ENCODE peak calls at places on chromosomes 16 and 17, in eight cellular contexts. One of them, this sample, is unnamed.

GRCh38 chr17:80950466-80951120 is 41.0 kb upstream of the CHMP6 start:
- DNase-seq in HuH-7.5: no peak
- DNase-seq in GM10248: no peak
- DNase-seq in activated CD8-positive, alpha-beta memory T cell treated with anti-CD3 and anti-CD28 coated beads for 1 hour: no peak
- DNase-seq in HTR-8/SVneo: no peak
- DNase-seq in activated gamma-delta T cell treated with Interleukin-2 at 50 U/mL for 16 hours: no peak
- DNase-seq in SK-MEL-5: no peak
- DNase-seq in choroid plexus epithelial cell: no peak
- DNase-seq in this sample: no peak

GRCh38 chr17:55872374-55872773 is 121.5 kb downstream of the PCTP start:
- DNase-seq in activated gamma-delta T cell treated with Interleukin-2 at 50 U/mL for 16 hours: no peak
- DNase-seq in choroid plexus epithelial cell: no peak
- DNase-seq in SK-MEL-5: no peak
- DNase-seq in HuH-7.5: no peak
- DNase-seq in GM10248: no peak
- DNase-seq in HTR-8/SVneo: no peak
- DNase-seq in activated CD8-positive, alpha-beta memory T cell treated with anti-CD3 and anti-CD28 coated beads for 1 hour: no peak
- DNase-seq in this sample: no peak

GRCh38 chr16:27303256-27304100 is 10.3 kb upstream of the IL4R start:
- DNase-seq in activated CD8-positive, alpha-beta memory T cell treated with anti-CD3 and anti-CD28 coated beads for 1 hour: no peak
- DNase-seq in HTR-8/SVneo: no peak
- DNase-seq in choroid plexus epithelial cell: no peak
- DNase-seq in GM10248: no peak
- DNase-seq in activated gamma-delta T cell treated with Interleukin-2 at 50 U/mL for 16 hours: no peak
- DNase-seq in HuH-7.5: no peak
- DNase-seq in SK-MEL-5: peak
- DNase-seq in this sample: no peak

GRCh38 chr16:3020604-3021448 is 658 bp downstream of the TNFRSF12A start:
- DNase-seq in HuH-7.5: peak
- DNase-seq in activated CD8-positive, alpha-beta memory T cell treated with anti-CD3 and anti-CD28 coated beads for 1 hour: peak
- DNase-seq in SK-MEL-5: peak
- DNase-seq in activated gamma-delta T cell treated with Interleukin-2 at 50 U/mL for 16 hours: peak
- DNase-seq in choroid plexus epithelial cell: peak
- DNase-seq in GM10248: no peak
- DNase-seq in HTR-8/SVneo: peak
- DNase-seq in this sample: no peak

GRCh38 chr16:88479795-88480760 is 27.0 kb downstream of the ZFPM1 start:
- DNase-seq in GM10248: peak
- DNase-seq in SK-MEL-5: no peak
- DNase-seq in HTR-8/SVneo: no peak
- DNase-seq in activated CD8-positive, alpha-beta memory T cell treated with anti-CD3 and anti-CD28 coated beads for 1 hour: no peak
- DNase-seq in choroid plexus epithelial cell: no peak
- DNase-seq in activated gamma-delta T cell treated with Interleukin-2 at 50 U/mL for 16 hours: peak
- DNase-seq in HuH-7.5: no peak
- DNase-seq in this sample: no peak

GRCh38 chr16:82281544-82281943 is 111.5 kb upstream of the MPHOSPH6 start:
- DNase-seq in activated gamma-delta T cell treated with Interleukin-2 at 50 U/mL for 16 hours: no peak
- DNase-seq in HuH-7.5: no peak
- DNase-seq in SK-MEL-5: no peak
- DNase-seq in GM10248: no peak
- DNase-seq in activated CD8-positive, alpha-beta memory T cell treated with anti-CD3 and anti-CD28 coated beads for 1 hour: no peak
- DNase-seq in choroid plexus epithelial cell: no peak
- DNase-seq in HTR-8/SVneo: no peak
- DNase-seq in this sample: no peak

GRCh38 chr16:72256398-72257048 is 84.6 kb upstream of the PMFBP1 start:
- DNase-seq in HTR-8/SVneo: peak
- DNase-seq in SK-MEL-5: no peak
- DNase-seq in choroid plexus epithelial cell: peak
- DNase-seq in GM10248: no peak
- DNase-seq in HuH-7.5: no peak
- DNase-seq in activated CD8-positive, alpha-beta memory T cell treated with anti-CD3 and anti-CD28 coated beads for 1 hour: no peak
- DNase-seq in activated gamma-delta T cell treated with Interleukin-2 at 50 U/mL for 16 hours: no peak
- DNase-seq in this sample: no peak

GRCh38 chr17:78933025-78933958 is 8.1 kb upstream of the TIMP2 start:
- DNase-seq in GM10248: peak
- DNase-seq in activated gamma-delta T cell treated with Interleukin-2 at 50 U/mL for 16 hours: peak
- DNase-seq in activated CD8-positive, alpha-beta memory T cell treated with anti-CD3 and anti-CD28 coated beads for 1 hour: peak
- DNase-seq in SK-MEL-5: peak
- DNase-seq in choroid plexus epithelial cell: peak
- DNase-seq in HTR-8/SVneo: peak
- DNase-seq in HuH-7.5: peak
- DNase-seq in this sample: no peak

GRCh38 chr16:69107311-69107962 is 2.0 kb downstream of the HAS3 start:
- DNase-seq in HuH-7.5: no peak
- DNase-seq in activated CD8-positive, alpha-beta memory T cell treated with anti-CD3 and anti-CD28 coated beads for 1 hour: no peak
- DNase-seq in GM10248: no peak
- DNase-seq in HTR-8/SVneo: no peak
- DNase-seq in choroid plexus epithelial cell: no peak
- DNase-seq in activated gamma-delta T cell treated with Interleukin-2 at 50 U/mL for 16 hours: no peak
- DNase-seq in SK-MEL-5: no peak
- DNase-seq in this sample: no peak

This sample was measured in LNCaP clone FGC.